ENCODE peak calls at places on chromosome 19, in five cellular contexts. V is IMR-90, Y is transverse colon, O is gastrocnemius medialis, N is right lobe of liver. W is an unnamed sample.

GRCh38 chr19:41263042-41263849 is 926 bp upstream of the HNRNPUL1 start:
- DNase-seq in V (peak; percentile 96), Y (peak; percentile 83), O (peak; percentile 67), N (peak; percentile 70), W (peak; percentile 62)

GRCh38 chr19:34487651-34488051 is 6.1 kb downstream of the WTIP start:
- DNase-seq in V (no peak), Y (no peak), O (peak; percentile 8), N (no peak), W (no peak)

GRCh38 chr19:7007859-7008258 is 13.4 kb downstream of the MBD3L2B start:
- DNase-seq in V (no peak), Y (no peak), O (no peak), N (no peak), W (no peak)

GRCh38 chr19:50711196-50711595 is 8.4 kb downstream of the SHANK1 start:
- DNase-seq in V (no peak), Y (no peak), O (no peak), N (no peak), W (no peak)

GRCh38 chr19:48989701-48990291 is 3.3 kb downstream of the GYS1 start:
- DNase-seq in V (no peak), Y (no peak), O (peak; percentile 96), N (no peak), W (no peak)

GRCh38 chr19:6319376-6319775 is 14.0 kb downstream of the ACER1 start:
- DNase-seq in V (no peak), Y (no peak), O (no peak), N (no peak), W (no peak)

GRCh38 chr19:3781603-3782002 is 4.6 kb downstream of the MATK start:
- DNase-seq in V (no peak), Y (no peak), O (no peak), N (no peak), W (no peak)

GRCh38 chr19:42333975-42334696 is 8.7 kb downstream of the MEGF8 start:
- DNase-seq in V (no peak), Y (no peak), O (no peak), N (no peak), W (no peak)

GRCh38 chr19:34475975-34476594 is 5.5 kb upstream of the WTIP start:
- DNase-seq in V (peak; percentile 16), Y (no peak), O (no peak), N (no peak), W (no peak)

GRCh38 chr19:10334340-10335148 is 1.2 kb upstream of the RAVER1 start:
- DNase-seq in V (peak; percentile 93), Y (peak; percentile 97), O (peak; percentile 94), N (peak; percentile 99), W (peak; percentile 98)

GRCh38 chr19:44657211-44657921 is 13.7 kb downstream of the PVR start:
- DNase-seq in V (peak; percentile 68), Y (peak; percentile 63), O (peak; percentile 36), N (peak; percentile 65), W (peak; percentile 45)

DNA sequence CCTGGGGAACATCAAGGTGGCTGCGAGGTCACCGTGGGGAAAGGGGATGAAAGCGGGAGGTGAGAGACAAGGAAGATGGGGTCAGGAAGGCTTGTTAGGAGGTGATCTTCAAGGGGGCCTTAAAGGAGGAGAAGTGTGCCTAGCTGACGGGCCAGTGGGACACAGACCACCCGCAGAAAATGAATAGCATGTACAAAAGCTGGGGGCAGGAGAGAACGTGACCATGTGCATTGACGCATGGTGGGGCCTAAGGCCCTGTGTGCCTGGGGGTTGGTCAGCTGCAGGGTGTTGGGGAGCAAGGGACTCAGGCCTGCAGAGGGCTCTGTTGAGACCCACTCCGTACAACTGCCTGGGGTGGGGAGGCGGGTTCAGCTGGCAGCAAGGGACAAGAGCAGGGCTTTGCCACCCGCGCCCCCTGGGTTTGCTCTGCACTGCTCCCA is 5.9 kb downstream of the RAB8A start:
- DNase-seq in V (no peak), Y (peak; percentile 51), O (no peak), N (no peak), W (no peak)
- H3K4me3 ChIP-seq in V (no peak overlapping the region), Y (no peak overlapping the region), O (no peak overlapping the region), N (no peak overlapping the region), W (no peak overlapping the region)

DNA sequence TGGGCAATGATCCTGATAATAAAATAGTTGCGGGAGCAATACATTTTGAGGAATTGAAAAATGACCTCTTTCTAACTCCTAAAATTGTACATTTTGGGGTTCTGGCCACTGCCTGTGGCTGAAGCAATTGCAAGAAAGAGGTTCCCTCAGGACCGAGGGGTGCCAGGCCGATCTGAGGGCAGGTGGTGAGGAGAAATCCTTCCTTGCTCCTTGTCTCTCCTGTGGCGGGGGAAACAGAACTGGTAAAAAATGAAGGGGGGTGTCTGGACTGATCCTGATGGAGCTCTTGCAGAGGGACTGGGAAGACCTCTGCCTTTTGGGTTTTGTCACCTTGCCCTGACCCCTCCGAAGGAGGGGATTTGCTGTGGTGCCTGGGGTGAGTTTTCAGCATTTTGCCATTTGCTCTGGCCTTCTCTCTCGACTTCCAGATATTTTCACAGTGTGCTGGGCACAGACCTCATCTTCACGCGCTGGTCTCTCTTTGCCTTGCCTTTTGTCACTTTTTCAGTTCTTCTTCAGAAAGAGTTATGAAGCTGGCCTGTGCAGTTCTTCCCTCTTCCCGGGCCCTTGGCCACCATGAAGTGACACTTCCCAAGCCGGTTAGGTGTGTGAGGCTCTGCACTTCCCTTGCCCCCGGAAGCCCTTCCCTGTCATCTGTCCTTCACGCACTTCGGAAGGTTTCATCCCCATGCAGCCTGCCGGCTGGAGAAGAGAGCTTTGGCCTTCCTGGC is 22.2 kb downstream of the NFIX start:
- DNase-seq in V (no peak), Y (no peak), O (peak; percentile 65), N (no peak), W (no peak)
- H3K27me3 ChIP-seq in V (no peaks in the 10 kb centered on the region), Y (peaks cover 5% of the 10 kb centered on the region), O (no peaks in the 10 kb centered on the region), N (no peaks in the 10 kb centered on the region), W (no peaks in the 10 kb centered on the region)

GRCh38 chr19:18414504-18415176 is 4.6 kb upstream of the SSBP4 start:
- DNase-seq in V (no peak), Y (no peak), O (no peak), N (peak; percentile 68), W (peak; percentile 60)
- TF ChIP-seq POLR2A in V (no peak), Y (no peak), O (no peak), N (no peak), W (no peak)

GRCh38 chr19:29528946-29529645 is 3.3 kb downstream of the VSTM2B start:
- DNase-seq in V (no peak), Y (no peak), O (no peak), N (no peak), W (no peak)
- H3K4me3 ChIP-seq in V (no peak overlapping the region), Y (no peak overlapping the region), O (no peak overlapping the region), N (no peak overlapping the region), W (no peak overlapping the region)

GRCh38 chr19:13038306-13039210 is 43.3 kb downstream of the NFIX start:
- DNase-seq in V (no peak), Y (no peak), O (peak; percentile 77), N (peak; percentile 69), W (no peak)
- H3K27me3 ChIP-seq in V (no peaks in the 10 kb centered on the region), Y (no peaks in the 10 kb centered on the region), O (no peaks in the 10 kb centered on the region), N (no peaks in the 10 kb centered on the region), W (no peaks in the 10 kb centered on the region)